ENCODE peak calls at places on chromosomes 13 and 19, in six cellular contexts. X is HepG2, G is A549, P is GM12878, R is K562, Q is endothelial cell of umbilical vein. W is an unnamed sample.

GRCh38 chr13:58855283-58855682 is 1223.7 kb downstream of the PCDH17 start:
- DNase-seq in X (no peak), G (no peak), P (no peak), R (no peak), Q (no peak), W (no peak)

GRCh38 chr13:67134322-67135129 is 95.6 kb downstream of the PCDH9 start:
- DNase-seq in X (no peak), G (no peak), P (no peak), R (no peak), Q (peak), W (no peak)

GRCh38 chr13:102400619-102401125 is 1.2 kb downstream of the FGF14 start:
- DNase-seq in X (no peak), G (no peak), P (no peak), R (no peak), Q (no peak), W (no peak)

GRCh38 chr13:41603917-41604316 is 146.6 kb downstream of the RGCC start:
- DNase-seq in X (no peak), G (peak), P (no peak), R (peak), Q (peak), W (peak)

GRCh38 chr19:49196527-49197240 is 39.1 kb downstream of the TRPM4 start:
- DNase-seq in X (no peak), G (no peak), P (no peak), R (peak), Q (no peak), W (no peak)

GRCh38 chr13:62290542-62290941 is 874.9 kb upstream of the PCDH20 start:
- DNase-seq in X (no peak), G (no peak), P (no peak), R (no peak), Q (no peak), W (no peak)

GRCh38 chr19:36136975-36137686 is 2.7 kb upstream of the CAPNS1 start:
- DNase-seq in X (no peak), G (peak), P (no peak), R (no peak), Q (peak), W (no peak)

GRCh38 chr19:48363500-48363809 is 285 bp downstream of the TMEM143 start:
- DNase-seq in X (no peak), G (no peak), P (no peak), R (peak), Q (no peak), W (no peak)

DNA sequence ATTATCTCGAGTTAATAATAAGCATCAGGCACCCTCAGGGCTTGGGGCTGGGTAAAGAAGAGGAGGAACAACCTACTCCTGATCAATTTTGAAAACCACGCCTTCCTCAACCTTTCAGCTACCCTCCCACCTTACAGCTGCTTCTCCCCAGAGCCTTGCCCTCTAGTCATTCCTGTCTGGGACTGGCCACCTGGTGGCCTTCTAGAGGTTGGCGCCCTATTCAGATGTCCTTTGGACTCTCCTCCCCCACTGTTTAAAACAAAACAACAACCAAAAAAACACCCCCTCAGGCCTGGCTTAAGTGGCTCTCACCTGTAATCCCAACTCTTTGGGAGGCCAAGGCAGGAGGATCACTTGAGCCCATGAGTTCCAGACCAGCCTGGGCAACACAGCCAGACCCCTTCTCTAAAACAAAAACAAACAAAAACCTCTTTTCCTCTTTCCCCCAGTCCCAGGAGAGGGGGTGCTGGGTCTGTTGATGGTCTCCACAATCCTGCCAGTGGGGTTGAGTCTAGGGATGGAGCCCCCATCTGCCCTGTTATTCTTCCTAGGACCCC is 62.3 kb downstream of the CCDC70 start:
- DNase-seq in X (peak), G (peak), P (no peak), R (peak), Q (no peak), W (peak)
- TF ChIP-seq MAX in X (no peak), G (no peak), P (no peak), R (no peak), Q (no peak), W (no peak)

GRCh38 chr19:22140356-22140755 is 56.4 kb downstream of the ZNF676 start:
- DNase-seq in X (no peak), G (no peak), P (no peak), R (no peak), Q (no peak), W (no peak)

DNA sequence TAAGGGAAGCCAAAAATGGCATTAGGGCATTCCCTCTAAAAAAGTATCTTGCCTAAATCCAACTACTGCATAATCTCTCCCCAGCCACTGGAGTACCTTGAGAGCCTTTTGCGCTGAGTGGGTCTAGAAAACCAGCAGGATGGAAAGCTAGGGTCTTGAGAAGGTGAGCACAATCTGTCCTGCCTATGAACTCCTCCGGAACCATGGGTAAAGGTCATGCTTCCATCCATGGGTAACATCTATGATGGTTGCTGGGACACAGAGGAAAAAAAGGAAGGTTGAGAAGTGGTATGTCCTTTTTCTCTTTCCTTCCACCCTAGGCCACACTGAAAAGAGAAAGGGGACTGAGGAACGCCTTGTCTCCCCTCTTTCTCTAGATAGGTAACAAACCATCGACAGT is 52.4 kb downstream of the ZNF676 start:
- DNase-seq in X (no peak), G (peak), P (no peak), R (peak), Q (no peak), W (peak)
- TF ChIP-seq MYC in X (no peak), G (no peak), P (no peak), R (no peak), Q (no peak), W (no peak)

GRCh38 chr19:46112527-46112926 is 12.0 kb downstream of the IGFL3 start:
- DNase-seq in X (no peak), G (no peak), P (no peak), R (no peak), Q (no peak), W (no peak)

GRCh38 chr19:46111376-46111775 is 13.1 kb downstream of the IGFL3 start:
- DNase-seq in X (no peak), G (no peak), P (no peak), R (no peak), Q (no peak), W (no peak)

GRCh38 chr19:46109876-46110275 is 14.6 kb downstream of the IGFL3 start:
- DNase-seq in X (no peak), G (no peak), P (no peak), R (no peak), Q (no peak), W (no peak)

DNA sequence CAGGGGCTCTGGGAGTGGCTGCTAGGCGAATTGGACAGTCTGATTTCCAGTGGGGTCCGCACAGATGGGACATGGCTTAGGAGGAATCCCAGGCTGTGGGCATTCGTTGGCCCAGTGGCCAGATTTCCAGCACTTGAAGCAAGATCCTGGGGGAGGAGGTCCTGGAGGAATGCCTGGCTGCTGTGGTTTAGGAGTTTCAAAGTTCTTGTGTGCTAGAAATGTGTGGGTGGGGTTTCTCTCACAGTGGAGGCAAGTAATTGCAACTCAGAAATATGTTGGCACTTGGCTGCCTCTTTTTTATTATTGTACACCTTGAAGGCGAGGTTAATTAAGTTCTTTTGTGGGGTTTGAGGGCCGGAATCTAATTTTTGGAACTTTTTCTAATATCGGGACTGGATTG is 17.1 kb downstream of the IGFL3 start:
- DNase-seq in X (no peak), G (no peak), P (no peak), R (no peak), Q (no peak), W (no peak)
- TF ChIP-seq MAX in X (no peak), G (no peak), P (no peak), R (no peak), Q (no peak), W (no peak)

DNA sequence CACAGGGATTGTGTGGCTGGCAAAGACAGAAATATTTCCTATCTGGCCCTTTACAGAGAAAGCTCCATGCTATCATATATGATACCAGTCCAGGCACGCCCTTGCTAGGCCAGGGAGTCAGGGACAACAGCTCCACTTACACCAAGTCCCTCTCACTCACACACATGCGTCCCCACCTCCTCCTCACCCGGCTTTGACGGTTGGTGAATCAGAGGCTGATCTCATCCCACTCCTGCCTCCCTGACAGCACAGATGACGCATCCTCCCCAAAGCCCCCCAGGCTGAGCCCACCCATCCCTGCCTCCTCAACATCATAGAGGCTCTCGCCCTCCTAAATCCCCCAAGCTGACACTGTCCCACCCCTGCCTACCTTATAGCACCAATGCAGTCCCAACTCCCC is 62.7 kb downstream of the F2RL3 start:
- DNase-seq in X (no peak), G (no peak), P (no peak), R (no peak), Q (no peak), W (no peak)
- TF ChIP-seq MYC in X (no peak), G (no peak), P (no peak), R (no peak), Q (no peak), W (no peak)

GRCh38 chr13:24212254-24212653 is 51.7 kb downstream of the SPATA13 start:
- DNase-seq in X (no peak), G (no peak), P (no peak), R (no peak), Q (no peak), W (no peak)

GRCh38 chr13:24208314-24208713 is 47.8 kb downstream of the SPATA13 start:
- DNase-seq in X (no peak), G (peak), P (no peak), R (no peak), Q (peak), W (no peak)

GRCh38 chr13:24203726-24204295 is 43.3 kb downstream of the SPATA13 start:
- DNase-seq in X (no peak), G (no peak), P (no peak), R (no peak), Q (peak), W (peak)

GRCh38 chr13:24209138-24209537 is 48.6 kb downstream of the SPATA13 start:
- DNase-seq in X (no peak), G (no peak), P (no peak), R (no peak), Q (no peak), W (no peak)

GRCh38 chr13:24207841-24208240 is 47.3 kb downstream of the SPATA13 start:
- DNase-seq in X (no peak), G (no peak), P (no peak), R (no peak), Q (no peak), W (no peak)
- TF ChIP-seq MAX in X (no peak), G (no peak), P (no peak), R (no peak), Q (no peak), W (no peak)

GRCh38 chr19:2332341-2333026 is 4.0 kb downstream of the SPPL2B start:
- DNase-seq in X (no peak), G (no peak), P (peak), R (no peak), Q (no peak), W (peak)

GRCh38 chr19:2334426-2334825 is 5.9 kb downstream of the SPPL2B start:
- DNase-seq in X (no peak), G (no peak), P (no peak), R (no peak), Q (no peak), W (no peak)

GRCh38 chr19:2334986-2335846 is 6.7 kb downstream of the SPPL2B start:
- DNase-seq in X (no peak), G (no peak), P (no peak), R (no peak), Q (no peak), W (no peak)

GRCh38 chr19:2333027-2333806 is 4.7 kb downstream of the SPPL2B start:
- DNase-seq in X (no peak), G (no peak), P (no peak), R (no peak), Q (no peak), W (no peak)

DNA sequence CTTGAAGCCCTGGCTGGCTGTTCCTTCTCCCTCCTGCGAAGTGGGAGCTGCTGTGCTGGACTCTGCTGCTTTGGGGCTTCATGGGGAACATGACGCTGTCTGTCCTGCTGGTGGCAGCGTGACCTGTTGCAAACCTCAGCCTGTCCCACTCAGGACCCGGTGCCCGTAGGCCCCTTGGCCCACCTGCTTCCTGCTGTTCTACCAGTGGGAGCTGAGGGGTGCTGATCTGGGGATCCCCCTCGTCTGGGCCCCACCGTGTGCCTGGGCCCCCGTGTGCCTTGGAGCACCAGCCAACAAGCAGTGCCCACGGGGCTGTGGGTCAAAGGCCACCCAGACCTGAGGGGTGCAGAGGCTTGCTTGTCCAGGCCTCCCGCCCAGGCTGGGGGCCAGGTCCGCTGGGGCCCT is 5.3 kb downstream of the SPPL2B start:
- DNase-seq in X (no peak), G (no peak), P (no peak), R (no peak), Q (no peak), W (peak)
- TF ChIP-seq MYC in X (no peak), G (no peak), P (no peak), R (no peak), Q (no peak), W (no peak)

GRCh38 chr13:23466144-23467002 is 32.9 kb upstream of the SACS start:
- DNase-seq in X (peak), G (peak), P (peak), R (peak), Q (peak), W (peak)

GRCh38 chr13:23469901-23470525 is 36.5 kb upstream of the SACS start:
- DNase-seq in X (no peak), G (peak), P (no peak), R (no peak), Q (no peak), W (no peak)

GRCh38 chr13:23468811-23469210 is 35.3 kb upstream of the SACS start:
- DNase-seq in X (no peak), G (no peak), P (no peak), R (no peak), Q (no peak), W (no peak)

GRCh38 chr13:23467932-23468278 is 34.4 kb upstream of the SACS start:
- DNase-seq in X (no peak), G (no peak), P (no peak), R (no peak), Q (no peak), W (no peak)

DNA sequence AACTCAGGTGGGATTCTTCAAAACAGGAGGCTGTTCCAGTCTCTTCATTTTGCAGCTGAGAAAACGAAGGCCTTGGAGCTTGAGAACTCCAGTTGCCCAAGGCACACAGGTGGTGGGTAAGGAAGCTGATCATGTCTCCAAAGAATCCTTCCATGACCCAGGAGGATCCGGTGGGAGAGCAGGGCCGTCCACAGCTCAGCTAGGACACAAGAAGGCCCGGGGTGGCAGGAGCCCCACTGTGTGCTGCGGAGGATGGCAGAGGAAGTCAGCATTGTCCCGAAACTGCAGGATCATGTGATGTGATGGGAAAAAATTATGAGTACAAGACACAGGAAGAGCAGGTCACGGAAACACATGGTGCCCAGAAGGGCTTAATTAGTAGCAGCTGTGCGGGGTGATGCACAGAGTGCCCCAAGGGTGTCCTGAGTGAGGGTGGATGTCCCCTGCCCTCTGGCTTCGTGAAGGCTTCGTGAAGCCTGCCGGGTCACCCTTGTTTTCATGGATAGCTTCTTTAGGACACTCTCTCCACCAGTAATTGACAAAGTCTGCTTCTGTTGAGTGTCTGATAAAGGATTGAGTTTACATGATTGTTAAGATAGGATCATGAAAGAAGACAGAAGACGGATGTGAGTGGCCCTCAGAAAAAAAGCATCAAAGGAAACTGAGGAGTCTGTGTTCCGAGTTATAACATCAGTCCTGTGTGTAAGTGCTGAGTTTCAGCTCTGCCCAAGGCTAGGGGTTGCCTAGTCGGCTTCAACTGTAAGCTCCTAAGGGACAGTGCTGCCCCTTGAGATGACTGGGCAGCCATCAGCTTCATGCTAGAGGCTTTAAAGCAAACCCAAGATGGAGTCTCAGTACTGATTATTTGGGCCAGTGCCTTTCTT is 33.8 kb upstream of the SACS start:
- DNase-seq in X (no peak), G (no peak), P (no peak), R (no peak), Q (no peak), W (no peak)
- TF ChIP-seq MAX in X (no peak), G (no peak), P (no peak), R (no peak), Q (no peak), W (peak)